ENCODE peak calls at places on chromosome 13, in four cellular contexts. N is LHCN-M2; Z is renal cortical epithelial cell; K is effector CD4-positive, alpha-beta T cell. P is an unnamed sample.

GRCh38 chr13:101018720-101019119 is 344.1 kb upstream of the TMTC4 start:
- DNase-seq in K (no peak), N (peak), Z (peak), P (peak)

GRCh38 chr13:33207616-33207964 is 78.0 kb downstream of the STARD13 start:
- DNase-seq in K (no peak), N (peak), Z (no peak), P (peak)

GRCh38 chr13:94607056-94607455 is 5.4 kb downstream of the GPR180 start:
- DNase-seq in N (no peak), Z (no peak), K (no peak), P (no peak)

GRCh38 chr13:95100525-95101121 is 200.6 kb downstream of the ABCC4 start:
- DNase-seq in N (peak), Z (peak), K (no peak), P (peak)

GRCh38 chr13:74751739-74752138 is 617.5 kb upstream of the KLF12 start:
- DNase-seq in K (no peak), Z (no peak), N (no peak), P (no peak)

GRCh38 chr13:49972709-49973108 is 24.1 kb upstream of the TRIM13 start:
- DNase-seq in Z (no peak), N (no peak), K (no peak), P (no peak)

GRCh38 chr13:34201050-34201913 is 383.3 kb downstream of the RFC3 start:
- DNase-seq in K (no peak), Z (no peak), N (peak), P (peak)

GRCh38 chr13:86877449-86877848 is 793.7 kb upstream of the SLITRK5 start:
- DNase-seq in K (no peak), N (no peak), Z (no peak), P (no peak)

GRCh38 chr13:101289764-101290163 is 126.5 kb downstream of the NALCN start:
- DNase-seq in K (no peak), N (peak), Z (peak), P (peak)

GRCh38 chr13:50085063-50085462 is 69.8 kb downstream of the KCNRG start:
- DNase-seq in Z (peak), N (peak), K (no peak), P (peak)

GRCh38 chr13:41827507-41828213 is 133.2 kb downstream of the VWA8 start:
- DNase-seq in N (peak), Z (peak), K (no peak), P (peak)

GRCh38 chr13:27168086-27168485 is 3.5 kb downstream of the USP12 start:
- DNase-seq in K (no peak), N (no peak), Z (no peak), P (no peak)

GRCh38 chr13:51950722-51951121 is 60.5 kb downstream of the ATP7B start:
- DNase-seq in Z (no peak), K (no peak), N (no peak), P (no peak)

GRCh38 chr13:98819382-98819781 is 66.9 kb upstream of the SLC15A1 start:
- DNase-seq in K (no peak), Z (peak), N (no peak), P (no peak)

GRCh38 chr13:87147076-87147475 is 524.1 kb upstream of the SLITRK5 start:
- DNase-seq in K (no peak), N (peak), Z (peak), P (peak)

GRCh38 chr13:74093691-74094090 is 40.5 kb downstream of the KLF12 start:
- DNase-seq in K (no peak), N (no peak), Z (no peak), P (peak)

GRCh38 chr13:41587490-41587889 is 130.1 kb downstream of the RGCC start:
- DNase-seq in Z (no peak), K (peak), N (no peak), P (no peak)

GRCh38 chr13:91054902-91055301 is 292.6 kb upstream of the MIR17HG start:
- DNase-seq in K (no peak), Z (no peak), N (no peak), P (no peak)

GRCh38 chr13:109708014-109708617 is 78.3 kb downstream of the IRS2 start:
- DNase-seq in N (no peak), K (no peak), Z (no peak), P (no peak)

GRCh38 chr13:79386125-79386822 is 19.8 kb downstream of the RBM26 start:
- DNase-seq in K (no peak), N (peak), Z (no peak), P (no peak)

GRCh38 chr13:41179593-41180250 is 14.6 kb downstream of the KBTBD7 start:
- DNase-seq in K (no peak), Z (peak), N (peak), P (peak)

GRCh38 chr13:50326746-50327145 is 311.5 kb downstream of the KCNRG start:
- DNase-seq in N (no peak), K (no peak), Z (no peak), P (no peak)

GRCh38 chr13:76271728-76272232 is 614.4 kb downstream of the KCTD12 start:
- DNase-seq in K (no peak), N (no peak), Z (no peak), P (peak)

P was measured in IMR-90.